ENCODE peak calls at places on chromosomes 13 and 19, in eight cellular contexts. M is activated T-cell treated with anti-CD3 and anti-CD28 coated beads for 1 hour; O is activated CD4-positive, alpha-beta T cell treated with anti-CD3 and anti-CD28 coated beads, Interleukin-2, amount 10 ng/mL, durations not matched to agents 7 days and 5 days; K is spleen; J is CD4-positive, alpha-beta memory T cell; D is ELR; H is Caco-2; F is NCI-H1092. B is an unnamed sample.

GRCh38 chr13:31945202-31945978 is 86.2 kb upstream of the FRY start:
- DNase-seq in M (no peak), O (no peak), K (no peak), J (no peak), D (peak; percentile 55), H (no peak), F (peak; percentile 6), B (no peak)

GRCh38 chr19:14349426-14349825 is 31.8 kb upstream of the ADGRE5 start:
- DNase-seq in M (no peak), O (peak; percentile 45), K (no peak), J (no peak), D (no peak), H (no peak), F (no peak), B (no peak)

GRCh38 chr19:9793051-9793591 is 24.6 kb upstream of the ZNF846 start:
- DNase-seq in M (peak; percentile 49), O (peak; percentile 73), K (no peak), J (no peak), D (peak; percentile 54), H (peak; percentile 56), F (no peak), B (no peak)

GRCh38 chr19:56538761-56539263 is at the start of gene ZFP28:
- DNase-seq in M (no peak), O (no peak), K (peak; percentile 94), J (no peak), D (no peak), H (no peak), F (no peak), B (no peak)

GRCh38 chr19:47545061-47545948 is 27.6 kb downstream of the ZNF541 start:
- DNase-seq in M (no peak), O (no peak), K (no peak), J (no peak), D (no peak), H (no peak), F (no peak), B (no peak)

GRCh38 chr19:58519087-58519354 is 589 bp downstream of the ZBTB45 start:
- DNase-seq in M (peak; percentile 30), O (peak; percentile 67), K (no peak), J (peak; percentile 39), D (peak; percentile 79), H (peak; percentile 84), F (peak; percentile 44), B (peak; percentile 73)

GRCh38 chr13:98821372-98822237 is 69.1 kb upstream of the SLC15A1 start:
- DNase-seq in M (no peak), O (no peak), K (no peak), J (no peak), D (no peak), H (peak; percentile 59), F (no peak), B (peak; percentile 51)

GRCh38 chr13:113816248-113816924 is 47.5 kb downstream of the GAS6 start:
- DNase-seq in M (no peak), O (no peak), K (peak; percentile 70), J (no peak), D (peak; percentile 44), H (no peak), F (no peak), B (no peak)

GRCh38 chr19:18202759-18203407 is 959 bp downstream of the RAB3A start:
- DNase-seq in M (no peak), O (peak; percentile 47), K (peak; percentile 89), J (no peak), D (peak; percentile 36), H (no peak), F (peak; percentile 26), B (no peak)